ENCODE peak calls at places on chromosomes 2 and 18, in eight cellular contexts. C is lung, L is right lobe of liver, N is body of pancreas, K is upper lobe of left lung, J is brain microvascular endothelial cell, B is fibroblast of lung, F is spleen. O is an unnamed sample.

GRCh38 chr2:47056875-47057731 is 98.0 kb downstream of the STPG4 start:
- DNase-seq in C (no peak), B (no peak), F (no peak), J (no peak), L (no peak), K (no peak), N (no peak), O (no peak)

GRCh38 chr2:166573393-166573792 is 79.3 kb upstream of the SCN7A start:
- DNase-seq in L (no peak), C (no peak), F (no peak), N (no peak), B (peak; percentile 64), K (no peak), J (peak; percentile 45), O (peak; percentile 4)

GRCh38 chr2:156673271-156673615 is 237.1 kb downstream of the GPD2 start:
- DNase-seq in J (no peak), L (no peak), B (no peak), N (no peak), C (no peak), K (no peak), F (no peak), O (no peak)

GRCh38 chr18:9852266-9853081 is 33.3 kb upstream of the TXNDC2 start:
- DNase-seq in N (no peak), F (no peak), B (no peak), J (no peak), C (no peak), L (no peak), K (no peak), O (no peak)

GRCh38 chr18:50829644-50830043 is 9.8 kb upstream of the MRO start:
- DNase-seq in J (no peak), C (no peak), B (no peak), K (no peak), L (no peak), F (no peak), N (no peak), O (no peak)

GRCh38 chr2:108129636-108130035 is 110.1 kb upstream of the SULT1C3 start:
- DNase-seq in L (no peak), N (no peak), B (no peak), C (no peak), J (no peak), K (no peak), F (no peak), O (no peak)

GRCh38 chr2:239307921-239308620 is 92.7 kb downstream of the HDAC4 start:
- DNase-seq in C (no peak), K (peak; percentile 10), L (peak; percentile 43), F (peak; percentile 64), N (peak; percentile 12), B (no peak), J (no peak), O (no peak)

GRCh38 chr18:54776282-54776977 is 51.8 kb upstream of the RAB27B start:
- DNase-seq in B (peak; percentile 99), F (no peak), N (no peak), J (peak; percentile 99), K (no peak), C (peak; percentile 46), L (no peak), O (peak; percentile 93)

GRCh38 chr2:63432373-63432772 is 155.9 kb downstream of the WDPCP start:
- DNase-seq in L (no peak), C (no peak), K (no peak), J (no peak), B (peak; percentile 55), N (no peak), F (no peak), O (peak; percentile 20)

DNA sequence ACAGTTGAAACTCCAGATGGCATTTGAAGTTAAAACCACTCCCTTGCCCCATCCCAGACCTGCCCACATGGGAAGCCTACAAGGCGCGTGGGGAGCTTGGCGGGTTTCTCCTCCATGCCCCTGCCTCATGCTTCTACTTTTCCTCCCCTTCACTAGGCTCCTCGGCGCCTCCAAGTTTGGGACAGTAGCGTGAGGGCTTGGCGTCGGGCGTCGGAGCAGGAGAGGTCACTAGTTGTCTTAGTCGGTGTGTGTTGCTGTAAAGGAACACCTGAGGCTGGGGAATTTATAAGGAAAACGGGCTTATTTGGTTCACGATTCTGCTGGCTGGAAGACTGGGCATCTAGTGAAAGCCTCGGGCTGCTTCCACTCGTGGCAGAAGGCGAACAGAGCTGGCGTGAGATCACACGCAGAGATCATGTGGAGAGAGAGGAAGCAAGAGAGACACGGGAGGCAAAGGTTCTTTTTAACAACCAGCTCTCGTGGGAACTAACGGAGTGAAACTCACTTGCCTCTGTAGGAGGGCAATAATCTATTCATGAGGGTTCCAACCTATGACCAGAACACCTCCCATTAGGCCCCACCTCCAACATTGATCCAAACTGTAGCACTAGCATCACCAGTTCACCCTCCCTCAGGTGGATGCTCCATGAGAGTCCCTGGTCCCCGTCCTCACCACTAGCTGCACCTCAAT is 25.3 kb downstream of the ITM2C start:
- DNase-seq in B (no peak), N (no peak), K (no peak), C (no peak), F (peak; percentile 41), J (no peak), L (no peak), O (no peak)
- H3K4me3 ChIP-seq in B (no peak overlapping the region), N (no peak overlapping the region), K (no peak overlapping the region), C (no peak overlapping the region), F (no peak overlapping the region), J (no peak overlapping the region), L (no peak overlapping the region), O (no peak overlapping the region)

DNA sequence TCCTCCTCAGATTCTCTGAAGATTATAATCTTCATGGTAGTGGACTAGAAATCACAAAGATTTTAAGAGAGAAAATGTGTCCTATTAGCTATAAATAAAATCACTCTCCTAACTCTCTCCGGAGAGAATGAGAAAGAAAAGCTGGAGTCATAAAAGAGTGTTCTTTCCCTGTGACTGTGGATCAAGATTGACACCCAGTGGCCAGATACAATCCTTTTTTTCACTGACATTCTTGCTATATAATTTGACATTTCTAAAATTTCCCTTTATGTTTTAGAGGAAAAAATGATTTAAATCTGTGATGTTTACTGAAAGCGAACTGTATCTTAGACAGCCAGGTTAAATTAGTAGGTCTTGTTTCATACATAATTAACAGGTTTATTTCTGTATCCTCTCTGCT is 35.4 kb upstream of the LRP2 start:
- DNase-seq in K (no peak), N (no peak), C (no peak), J (no peak), F (no peak), L (no peak), B (no peak), O (no peak)
- TF ChIP-seq CTCF in K (peak; percentile 46), N (no peak), C (no peak), J (peak; percentile 12), F (no peak), L (peak; percentile 44), B (no peak), O (no peak)

GRCh38 chr18:75801178-75801577 is 373.7 kb upstream of the SMIM21 start:
- DNase-seq in J (no peak), B (no peak), F (no peak), K (no peak), L (no peak), C (no peak), N (no peak), O (no peak)
- H3K27ac ChIP-seq in J (no peak overlapping the region), B (no peak overlapping the region), F (no peak overlapping the region), K (no peak overlapping the region), L (no peak overlapping the region), C (no peak overlapping the region), N (no peak overlapping the region), O (no peak overlapping the region)

DNA sequence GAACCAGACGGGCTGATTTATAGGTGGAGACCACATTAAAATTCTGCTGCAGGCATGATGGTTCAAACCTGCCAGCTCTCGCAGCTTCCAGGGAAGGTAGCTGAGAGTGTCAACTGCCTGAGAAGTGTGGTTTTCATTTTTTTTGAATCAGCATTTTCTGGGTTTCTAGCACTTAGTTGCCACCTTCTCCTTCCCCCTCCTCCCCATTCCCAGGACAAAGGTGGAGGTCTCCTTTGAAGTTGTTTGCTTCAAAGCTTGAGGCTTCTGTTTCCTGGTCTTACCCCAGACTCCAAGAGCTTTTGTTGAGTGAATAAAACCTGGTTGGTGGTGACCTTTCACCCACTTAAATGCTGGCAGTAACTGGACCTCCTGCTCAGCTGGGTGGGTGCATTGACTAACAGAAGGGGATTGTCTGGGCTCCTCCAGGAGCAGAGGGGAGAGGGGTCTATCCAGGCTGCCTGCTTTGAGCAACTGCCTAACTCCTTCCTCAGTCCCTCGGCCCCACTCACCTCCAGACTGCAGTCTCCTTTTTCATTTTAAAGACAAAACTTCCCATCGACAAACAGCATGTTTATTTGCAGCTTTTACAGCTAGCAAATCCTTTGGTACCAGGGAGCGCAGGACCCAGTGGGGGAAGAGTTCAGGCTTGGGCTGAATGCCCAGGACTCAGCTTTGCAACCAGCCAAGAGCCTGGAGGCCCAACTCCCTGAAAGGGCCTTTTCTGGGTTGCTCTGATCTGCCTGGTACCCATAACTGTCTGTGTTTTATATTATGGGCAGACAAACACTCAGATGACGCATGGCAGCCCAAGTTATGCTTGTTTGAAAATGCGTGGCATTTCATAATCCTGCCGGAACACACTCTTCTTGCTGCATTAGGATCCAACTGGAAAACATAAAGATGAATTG is 3.6 kb downstream of the RHOB start:
- DNase-seq in B (peak; percentile 76), C (peak; percentile 50), N (peak; percentile 49), K (no peak), F (peak; percentile 54), L (peak; percentile 80), J (peak; percentile 78), O (peak; percentile 45)
- H3K4me3 ChIP-seq in B (peak overlapping the region; percentile 91), C (no peak overlapping the region), N (no peak overlapping the region), K (peak overlapping the region; percentile 96), F (peak overlapping the region; percentile 65), L (no peak overlapping the region), J (peak overlapping the region; percentile 98), O (peak overlapping the region; percentile 10)